ENCODE peak calls at places on chromosomes 1 and 21, in eight cellular contexts. Q, L, J, W, T, A, H and F are unnamed samples.

GRCh38 chr1:18949689-18950414 is 6.6 kb downstream of the IFFO2 start:
- DNase-seq in H (no peak), A (peak; percentile 35), T (no peak), J (no peak), L (no peak), W (no peak), Q (peak; percentile 70), F (no peak)

GRCh38 chr1:201656670-201657032 is 117.7 kb downstream of the NAV1 start:
- DNase-seq in H (no peak), Q (peak; percentile 59), A (no peak), W (no peak), L (no peak), T (peak; percentile 67), J (peak; percentile 20), F (no peak)

GRCh38 chr1:39981957-39982356 is 27.0 kb downstream of the MFSD2A start:
- DNase-seq in Q (no peak), J (no peak), L (no peak), A (no peak), H (no peak), W (peak; percentile 71), T (no peak), F (no peak)

GRCh38 chr1:26535201-26535600 is 5.6 kb downstream of the RPS6KA1 start:
- DNase-seq in H (no peak), W (no peak), J (peak; percentile 80), L (no peak), Q (no peak), A (peak; percentile 68), T (no peak), F (no peak)

GRCh38 chr1:150548632-150549495 is at the start of gene ADAMTSL4:
- DNase-seq in W (no peak), A (peak; percentile 53), H (no peak), L (no peak), T (peak; percentile 78), J (peak; percentile 70), Q (peak; percentile 78), F (no peak)

GRCh38 chr1:87200875-87201638 is 127.6 kb upstream of the LMO4 start:
- DNase-seq in H (no peak), J (no peak), W (no peak), A (no peak), T (peak; percentile 4), L (no peak), Q (no peak), F (no peak)

GRCh38 chr1:228360533-228361313 is 45.9 kb downstream of the TRIM11 start:
- DNase-seq in T (no peak), Q (peak; percentile 37), L (no peak), W (no peak), H (no peak), A (no peak), J (peak; percentile 89), F (peak; percentile 45)

GRCh38 chr1:41659903-41660302 is 175.4 kb upstream of the EDN2 start:
- DNase-seq in L (no peak), H (no peak), J (no peak), W (no peak), Q (no peak), A (no peak), T (no peak), F (no peak)

GRCh38 chr1:168116327-168116799 is 20.4 kb downstream of the GPR161 start:
- DNase-seq in T (no peak), W (no peak), L (no peak), H (no peak), Q (no peak), A (no peak), J (peak; percentile 80), F (no peak)

GRCh38 chr1:174912243-174912642 is 87.5 kb upstream of the CACYBP start:
- DNase-seq in A (peak; percentile 54), T (no peak), W (no peak), J (no peak), H (no peak), Q (no peak), L (no peak), F (no peak)

GRCh38 chr1:180982424-180982823 is 40.2 kb downstream of the STX6 start:
- DNase-seq in A (no peak), W (no peak), J (no peak), H (no peak), T (no peak), L (no peak), Q (no peak), F (no peak)

GRCh38 chr1:47507921-47508894 is 70.4 kb downstream of the FOXD2 start:
- DNase-seq in H (no peak), W (no peak), L (no peak), T (peak; percentile 25), Q (peak; percentile 44), J (peak; percentile 44), A (no peak), F (no peak)

GRCh38 chr1:212754715-212755114 is 36.9 kb downstream of the NSL1 start:
- DNase-seq in H (no peak), A (no peak), L (no peak), T (no peak), Q (no peak), J (no peak), W (no peak), F (no peak)

GRCh38 chr1:218796773-218797172 is 376.9 kb upstream of the LYPLAL1 start:
- DNase-seq in A (no peak), J (no peak), T (no peak), W (no peak), Q (no peak), L (no peak), H (no peak), F (no peak)

GRCh38 chr1:179016694-179017382 is 8.9 kb upstream of the FAM20B start:
- DNase-seq in H (peak; percentile 88), T (peak; percentile 86), Q (peak; percentile 93), W (peak; percentile 47), A (no peak), L (peak; percentile 59), J (peak; percentile 82), F (no peak)

GRCh38 chr21:44261191-44261631 is 486 bp downstream of the DNMT3L start:
- DNase-seq in W (no peak), T (no peak), H (no peak), L (no peak), Q (peak; percentile 42), J (no peak), A (no peak), F (no peak)

GRCh38 chr1:182726941-182727340 is 42.6 kb upstream of the RGS8 start:
- DNase-seq in L (no peak), J (no peak), A (no peak), T (no peak), W (no peak), Q (no peak), H (no peak), F (no peak)

GRCh38 chr1:31637915-31638673 is 6.6 kb downstream of the PEF1 start:
- DNase-seq in Q (no peak), L (no peak), J (no peak), T (no peak), A (no peak), H (no peak), W (no peak), F (no peak)

GRCh38 chr1:153663211-153663610 is 4.7 kb downstream of the SNAPIN start:
- DNase-seq in W (no peak), J (no peak), H (no peak), T (no peak), A (no peak), Q (no peak), L (no peak), F (no peak)

GRCh38 chr1:77245724-77246294 is 26.6 kb upstream of the PIGK start:
- DNase-seq in J (no peak), A (no peak), L (no peak), H (no peak), W (peak; percentile 59), T (no peak), Q (no peak), F (no peak)

GRCh38 chr1:77253211-77253610 is 28.6 kb upstream of the AK5 start:
- DNase-seq in J (no peak), Q (no peak), H (no peak), T (no peak), L (no peak), A (no peak), W (no peak), F (no peak)

DNA sequence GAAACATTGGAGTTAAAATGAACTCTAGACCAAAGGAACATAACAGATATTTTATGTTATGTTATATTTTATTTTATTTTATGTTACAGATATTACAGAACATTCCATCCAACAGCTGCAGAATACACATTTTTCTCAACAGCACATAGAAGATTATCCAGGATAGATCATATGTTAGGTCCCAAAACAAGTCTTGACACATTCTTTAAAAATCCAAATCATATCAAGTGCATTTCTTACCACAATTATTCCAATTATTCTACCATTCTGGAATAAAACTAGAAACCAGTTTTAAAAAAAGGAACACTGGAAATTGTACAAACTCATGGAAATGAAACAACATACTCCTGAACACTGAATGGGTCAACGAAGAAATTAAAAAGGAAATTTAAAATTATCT is 30.9 kb upstream of the PIGK start:
- DNase-seq in J (no peak), H (no peak), T (no peak), W (no peak), Q (no peak), L (no peak), A (no peak), F (no peak)
- H3K9me3 ChIP-seq in J (peaks cover 2% of the 10 kb centered on the region), H (peaks cover 69% of the 10 kb centered on the region), T (no peaks in the 10 kb centered on the region), W (peaks cover 3% of the 10 kb centered on the region), Q (peaks cover 10% of the 10 kb centered on the region), L (peaks cover 17% of the 10 kb centered on the region), A (peaks cover 38% of the 10 kb centered on the region), F (peaks cover 4% of the 10 kb centered on the region)

GRCh38 chr1:59485949-59486348 is 189.1 kb downstream of the FGGY start:
- DNase-seq in W (no peak), J (peak; percentile 41), Q (no peak), A (no peak), L (no peak), H (no peak), T (no peak), F (no peak)
- H3K27ac ChIP-seq in W (no peak overlapping the region), J (no peak overlapping the region), Q (no peak overlapping the region), A (no peak overlapping the region), L (no peak overlapping the region), H (no peak overlapping the region), T (no peak overlapping the region), F (no peak overlapping the region)

GRCh38 chr1:239677362-239677761 is 291.0 kb downstream of the CHRM3 start:
- DNase-seq in A (no peak), W (no peak), L (no peak), H (no peak), Q (no peak), T (no peak), J (no peak), F (no peak)

GRCh38 chr1:239676522-239677273 is 290.3 kb downstream of the CHRM3 start:
- DNase-seq in A (no peak), L (no peak), Q (no peak), W (no peak), J (no peak), H (no peak), T (no peak), F (no peak)

GRCh38 chr1:239675735-239676134 is 289.4 kb downstream of the CHRM3 start:
- DNase-seq in W (no peak), Q (no peak), T (no peak), H (no peak), A (no peak), J (no peak), L (no peak), F (no peak)

GRCh38 chr1:239682945-239683344 is 296.6 kb downstream of the CHRM3 start:
- DNase-seq in L (no peak), Q (no peak), A (no peak), W (no peak), J (no peak), T (no peak), H (no peak), F (no peak)

GRCh38 chr1:239678181-239678580 is 291.8 kb downstream of the CHRM3 start:
- DNase-seq in J (no peak), H (no peak), W (no peak), L (no peak), Q (no peak), T (no peak), A (no peak), F (no peak)
- H3K9me3 ChIP-seq in J (no peaks in the 10 kb centered on the region), H (no peaks in the 10 kb centered on the region), W (no peaks in the 10 kb centered on the region), L (no peaks in the 10 kb centered on the region), Q (peaks cover 1% of the 10 kb centered on the region), T (no peaks in the 10 kb centered on the region), A (no peaks in the 10 kb centered on the region), F (no peaks in the 10 kb centered on the region)

GRCh38 chr1:145828368-145829016 is 4.5 kb downstream of the POLR3C start:
- DNase-seq in J (no peak), L (no peak), H (no peak), A (no peak), T (no peak), W (no peak), Q (no peak), F (no peak)
- H3K27ac ChIP-seq in J (no peak overlapping the region), L (no peak overlapping the region), H (no peak overlapping the region), A (no peak overlapping the region), T (no peak overlapping the region), W (no peak overlapping the region), Q (no peak overlapping the region), F (no peak overlapping the region)